ENCODE peak calls at places on chromosomes 6 and 20, in six cellular contexts. S is H9, T is mesenchymal stem cell, Y is H1, H is IMR-90, W is trophoblast cell. O is an unnamed sample.

GRCh38 chr6:167558213-167558869 is 233.5 kb downstream of the TTLL2 start:
- DNase-seq in S (no peak), T (no peak), Y (no peak), H (no peak), W (no peak), O (no peak)

GRCh38 chr6:7721654-7722053 is 4.2 kb upstream of the BMP6 start:
- DNase-seq in S (no peak), T (peak), Y (no peak), H (peak), W (peak), O (no peak)

GRCh38 chr6:53771780-53772624 is 22.8 kb upstream of the LRRC1 start:
- DNase-seq in S (no peak), T (peak), Y (no peak), H (peak), W (no peak), O (no peak)

GRCh38 chr6:154868143-154868594 is 126.9 kb upstream of the TIAM2 start:
- DNase-seq in S (no peak), T (peak), Y (no peak), H (peak), W (peak), O (peak)

GRCh38 chr20:3074812-3075211 is 3.4 kb downstream of the OXT start:
- DNase-seq in S (no peak), T (no peak), Y (no peak), H (no peak), W (no peak), O (no peak)

GRCh38 chr20:9507544-9508239 is 6.7 kb upstream of the LAMP5 start:
- DNase-seq in S (peak), T (no peak), Y (no peak), H (no peak), W (no peak), O (no peak)

GRCh38 chr20:43959079-43959919 is 44.6 kb downstream of the TOX2 start:
- DNase-seq in S (no peak), T (peak), Y (no peak), H (no peak), W (no peak), O (no peak)

GRCh38 chr20:12030470-12030869 is 112.8 kb downstream of the BTBD3 start:
- DNase-seq in S (no peak), T (no peak), Y (no peak), H (no peak), W (no peak), O (no peak)

GRCh38 chr20:9409352-9409751 is 105.0 kb upstream of the LAMP5 start:
- DNase-seq in S (no peak), T (peak), Y (no peak), H (peak), W (no peak), O (no peak)

GRCh38 chr20:49687595-49688567 is 25.8 kb downstream of the B4GALT5 start:
- DNase-seq in S (no peak), T (no peak), Y (no peak), H (no peak), W (no peak), O (peak)

GRCh38 chr6:155317186-155317585 is 2.9 kb upstream of the TFB1M start:
- DNase-seq in S (no peak), T (no peak), Y (no peak), H (peak), W (no peak), O (no peak)

GRCh38 chr6:16336056-16336810 is 97.8 kb downstream of the GMPR start:
- DNase-seq in S (no peak), T (no peak), Y (no peak), H (no peak), W (peak), O (no peak)

GRCh38 chr20:19713851-19714716 is 44.0 kb upstream of the RIN2 start:
- DNase-seq in S (no peak), T (peak), Y (no peak), H (no peak), W (peak), O (no peak)

GRCh38 chr20:23583526-23583925 is 15.2 kb upstream of the CST9L start:
- DNase-seq in S (no peak), T (no peak), Y (no peak), H (no peak), W (peak), O (no peak)

GRCh38 chr6:151291145-151292055 is 51.6 kb downstream of the AKAP12 start:
- DNase-seq in S (peak), T (peak), Y (no peak), H (peak), W (peak), O (no peak)

GRCh38 chr6:16739329-16739801 is 21.9 kb downstream of the ATXN1 start:
- DNase-seq in S (no peak), T (peak), Y (no peak), H (peak), W (no peak), O (no peak)

GRCh38 chr20:36886859-36887778 is 11.2 kb downstream of the TLDC2 start:
- DNase-seq in S (peak), T (peak), Y (peak), H (peak), W (peak), O (peak)

GRCh38 chr6:6583836-6584235 is 4.7 kb upstream of the LY86 start:
- DNase-seq in S (no peak), T (no peak), Y (no peak), H (no peak), W (no peak), O (no peak)

GRCh38 chr6:15479761-15480160 is 183.1 kb downstream of the DTNBP1 start:
- DNase-seq in S (no peak), T (no peak), Y (no peak), H (no peak), W (no peak), O (no peak)

GRCh38 chr6:134676307-134677281 is 273.3 kb downstream of the ALDH8A1 start:
- DNase-seq in S (no peak), T (peak), Y (no peak), H (peak), W (peak), O (no peak)

GRCh38 chr6:113971786-113972185 is 838 bp upstream of the HDAC2 start:
- DNase-seq in S (no peak), T (peak), Y (no peak), H (no peak), W (peak), O (no peak)

GRCh38 chr6:155100087-155100486 is 105.0 kb downstream of the TIAM2 start:
- DNase-seq in S (no peak), T (no peak), Y (no peak), H (peak), W (no peak), O (no peak)

GRCh38 chr6:146980900-146981329 is 223.3 kb upstream of the STXBP5 start:
- DNase-seq in S (no peak), T (no peak), Y (no peak), H (no peak), W (no peak), O (no peak)

GRCh38 chr6:117513778-117514371 is 31.4 kb downstream of the DCBLD1 start:
- DNase-seq in S (no peak), T (no peak), Y (no peak), H (no peak), W (peak), O (no peak)

GRCh38 chr6:27288136-27289044 is 23.7 kb downstream of the POM121L2 start:
- DNase-seq in S (peak), T (no peak), Y (no peak), H (no peak), W (no peak), O (no peak)

GRCh38 chr6:145009691-145010090 is 724.6 kb downstream of the UTRN start:
- DNase-seq in S (no peak), T (peak), Y (no peak), H (peak), W (no peak), O (no peak)

GRCh38 chr6:123994891-123995635 is 191.4 kb downstream of the NKAIN2 start:
- DNase-seq in S (no peak), T (no peak), Y (no peak), H (no peak), W (no peak), O (no peak)

GRCh38 chr6:170134077-170135040 is 156.5 kb downstream of the DLL1 start:
- DNase-seq in S (no peak), T (no peak), Y (no peak), H (no peak), W (peak), O (peak)

GRCh38 chr20:38875170-38875993 is 50.8 kb upstream of the FAM83D start:
- DNase-seq in S (no peak), T (no peak), Y (no peak), H (no peak), W (no peak), O (no peak)

GRCh38 chr6:22442826-22443225 is 126.5 kb upstream of the HDGFL1 start:
- DNase-seq in S (no peak), T (peak), Y (no peak), H (peak), W (no peak), O (no peak)

GRCh38 chr20:14992071-14992654 is 654.8 kb upstream of the FLRT3 start:
- DNase-seq in S (no peak), T (no peak), Y (no peak), H (no peak), W (peak), O (no peak)

GRCh38 chr6:169131356-169131755 is 122.3 kb downstream of the THBS2 start:
- DNase-seq in S (no peak), T (no peak), Y (no peak), H (no peak), W (no peak), O (no peak)

GRCh38 chr6:11043961-11044711 is at the start of gene ELOVL2:
- DNase-seq in S (peak), T (peak), Y (no peak), H (peak), W (peak), O (peak)

GRCh38 chr6:13282393-13283069 is 45.8 kb downstream of the TBC1D7 start:
- DNase-seq in S (no peak), T (no peak), Y (no peak), H (no peak), W (no peak), O (no peak)

GRCh38 chr20:54207053-54207742 is 689 bp upstream of the PFDN4 start:
- DNase-seq in S (no peak), T (no peak), Y (no peak), H (no peak), W (no peak), O (no peak)

GRCh38 chr6:168133186-168133585 is 54.2 kb upstream of the FRMD1 start:
- DNase-seq in S (peak), T (peak), Y (no peak), H (peak), W (no peak), O (no peak)

GRCh38 chr6:101395345-101395744 is 1.8 kb downstream of the GRIK2 start:
- DNase-seq in S (no peak), T (no peak), Y (no peak), H (no peak), W (no peak), O (no peak)

GRCh38 chr6:166192557-166192956 is 24.9 kb upstream of the TBXT start:
- DNase-seq in S (no peak), T (no peak), Y (no peak), H (no peak), W (no peak), O (no peak)

GRCh38 chr6:74942130-74942529 is 263.7 kb downstream of the COL12A1 start:
- DNase-seq in S (no peak), T (no peak), Y (no peak), H (peak), W (no peak), O (no peak)
- H3K4me2 ChIP-seq in S (no peak), T (no peak), Y (no peak), H (no peak), W (no peak), O (no peak)

DNA sequence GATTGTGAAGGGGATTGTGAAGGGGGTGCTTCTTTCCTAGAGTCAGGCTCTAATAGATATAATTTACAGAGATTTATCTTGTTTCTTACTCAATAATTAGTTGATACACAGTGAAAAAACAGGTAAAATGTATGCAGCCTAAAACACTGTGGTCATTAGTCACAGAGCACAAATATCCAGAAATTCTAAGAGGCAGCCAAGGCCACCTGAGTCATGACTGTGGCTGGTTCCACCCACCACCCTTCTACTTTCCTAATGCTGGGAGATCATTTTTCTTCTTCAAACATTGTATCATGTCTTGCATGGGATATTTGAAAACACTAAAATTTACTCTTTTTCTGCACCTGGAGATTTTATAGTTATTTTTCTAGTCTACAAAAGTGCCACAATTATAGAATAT is 181.6 kb downstream of the OTOR start:
- DNase-seq in S (no peak), T (no peak), Y (no peak), H (peak), W (peak), O (no peak)
- H4K91ac ChIP-seq in S (no peak), T (no peak), Y (no peak), H (peak), W (no peak), O (no peak)

GRCh38 chr6:79869184-79869583 is 78.2 kb downstream of the ELOVL4 start:
- DNase-seq in S (no peak), T (no peak), Y (no peak), H (no peak), W (no peak), O (no peak)
- H3K4me2 ChIP-seq in S (no peak), T (no peak), Y (no peak), H (peak), W (no peak), O (no peak)

GRCh38 chr6:148086843-148087242 is 255.8 kb upstream of the SASH1 start:
- DNase-seq in S (no peak), T (no peak), Y (no peak), H (no peak), W (no peak), O (no peak)

GRCh38 chr6:148091394-148091793 is 251.2 kb upstream of the SASH1 start:
- DNase-seq in S (no peak), T (no peak), Y (no peak), H (no peak), W (no peak), O (no peak)

GRCh38 chr6:148090326-148090725 is 252.3 kb upstream of the SASH1 start:
- DNase-seq in S (no peak), T (no peak), Y (no peak), H (no peak), W (no peak), O (no peak)

GRCh38 chr6:148085651-148086321 is 256.9 kb upstream of the SASH1 start:
- DNase-seq in S (no peak), T (peak), Y (no peak), H (peak), W (no peak), O (no peak)

DNA sequence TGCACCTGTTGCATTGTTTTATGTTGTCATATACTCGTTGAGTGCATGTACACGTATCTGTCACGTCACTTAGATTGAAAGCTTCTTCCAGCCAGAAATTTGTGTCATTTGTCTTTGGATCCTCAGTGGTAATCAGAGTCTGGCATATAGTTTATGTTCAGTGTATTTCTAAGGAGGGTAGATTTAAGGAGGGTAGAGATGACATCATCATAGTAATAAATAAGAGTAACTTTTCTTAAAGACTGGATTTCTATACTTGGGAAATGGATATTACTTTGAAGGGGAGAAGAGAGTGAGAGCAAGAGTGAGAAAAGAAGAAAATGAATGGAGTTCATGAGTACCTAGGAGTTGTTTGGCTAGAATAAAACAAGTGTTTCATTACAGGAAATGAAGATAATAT is 255.0 kb upstream of the SASH1 start:
- DNase-seq in S (no peak), T (no peak), Y (no peak), H (no peak), W (no peak), O (no peak)
- H4K91ac ChIP-seq in S (no peak), T (no peak), Y (no peak), H (no peak), W (no peak), O (no peak)